ENCODE peak calls at places on chromosomes 6 and 20, in five cellular contexts. X is GM12878, C is H1, M is HepG2, B is NT2/D1. V is an unnamed sample.

GRCh38 chr6:157981132-157981394 is 600 bp upstream of the SYNJ2 start:
- DNase-seq in X (no peak), C (no peak), M (no peak), B (no peak), V (no peak)

GRCh38 chr6:79634491-79634890 is 3.4 kb downstream of the SH3BGRL2 start:
- DNase-seq in X (no peak), C (no peak), M (no peak), B (no peak), V (no peak)

GRCh38 chr6:170114956-170115855 is 175.7 kb downstream of the DLL1 start:
- DNase-seq in X (no peak), C (peak), M (no peak), B (no peak), V (no peak)

GRCh38 chr6:13710552-13711383 is 867 bp downstream of the RANBP9 start:
- DNase-seq in X (no peak), C (peak), M (peak), B (no peak), V (peak)

GRCh38 chr6:160084198-160084776 is 37.3 kb upstream of the SLC22A1 start:
- DNase-seq in X (no peak), C (no peak), M (no peak), B (no peak), V (no peak)

GRCh38 chr6:159691133-159691962 is 1.7 kb downstream of the SOD2 start:
- DNase-seq in X (peak), C (no peak), M (peak), B (no peak), V (peak)

GRCh38 chr20:59676126-59676876 is 72.0 kb downstream of the PHACTR3 start:
- DNase-seq in X (no peak), C (no peak), M (no peak), B (no peak), V (no peak)

GRCh38 chr20:62294516-62294915 is 8.3 kb upstream of the ADRM1 start:
- DNase-seq in X (peak), C (no peak), M (no peak), B (no peak), V (no peak)

GRCh38 chr6:148657053-148657452 is 89.8 kb upstream of the UST start:
- DNase-seq in X (no peak), C (no peak), M (no peak), B (no peak), V (no peak)

GRCh38 chr20:32990426-32990825 is 13.8 kb downstream of the SUN5 start:
- DNase-seq in X (no peak), C (no peak), M (no peak), B (no peak), V (no peak)

GRCh38 chr6:145310116-145310515 is 425.2 kb downstream of the EPM2A start:
- DNase-seq in X (no peak), C (no peak), M (no peak), B (no peak), V (no peak)

GRCh38 chr6:32074996-32075532 is 34.1 kb downstream of the TNXB start:
- DNase-seq in X (no peak), C (no peak), M (no peak), B (no peak), V (no peak)

GRCh38 chr20:50844430-50845100 is 49.7 kb downstream of the BCAS4 start:
- DNase-seq in X (peak), C (no peak), M (peak), B (no peak), V (no peak)

GRCh38 chr6:83976871-83977270 is 56.7 kb upstream of the MRAP2 start:
- DNase-seq in X (no peak), C (no peak), M (no peak), B (no peak), V (no peak)

GRCh38 chr6:115133790-115134189 is 791.0 kb upstream of the HS3ST5 start:
- DNase-seq in X (no peak), C (no peak), M (no peak), B (no peak), V (no peak)

GRCh38 chr6:133983099-133983939 is 30.3 kb downstream of the TBPL1 start:
- DNase-seq in X (no peak), C (no peak), M (peak), B (no peak), V (no peak)

GRCh38 chr6:150290429-150290828 is 78.4 kb upstream of the IYD start:
- DNase-seq in X (no peak), C (no peak), M (no peak), B (no peak), V (no peak)

GRCh38 chr20:25706793-25707192 is 10.1 kb upstream of the ZNF337 start:
- DNase-seq in X (no peak), C (no peak), M (no peak), B (no peak), V (no peak)

GRCh38 chr20:21074605-21075336 is 31.4 kb downstream of the LINC00237 start:
- DNase-seq in X (peak), C (no peak), M (no peak), B (no peak), V (no peak)

GRCh38 chr20:15289337-15289736 is 951.9 kb upstream of the FLRT3 start:
- DNase-seq in X (no peak), C (no peak), M (no peak), B (no peak), V (no peak)

GRCh38 chr6:4774715-4775590 is 1.3 kb upstream of the CDYL start:
- DNase-seq in X (no peak), C (peak), M (no peak), B (no peak), V (no peak)
- TF ChIP-seq SUZ12 in X (no peak), C (no peak), M (no peak), B (no peak), V (no peak)

GRCh38 chr6:105676837-105677236 is 274.0 kb upstream of the PREP start:
- DNase-seq in X (no peak), C (no peak), M (no peak), B (no peak), V (no peak)

GRCh38 chr6:105677671-105678475 is 275.0 kb upstream of the PREP start:
- DNase-seq in X (no peak), C (no peak), M (no peak), B (no peak), V (no peak)

GRCh38 chr6:105680131-105680530 is 277.2 kb upstream of the PREP start:
- DNase-seq in X (no peak), C (no peak), M (no peak), B (no peak), V (no peak)

GRCh38 chr6:105678516-105678915 is 275.6 kb upstream of the PREP start:
- DNase-seq in X (no peak), C (no peak), M (no peak), B (no peak), V (no peak)

DNA sequence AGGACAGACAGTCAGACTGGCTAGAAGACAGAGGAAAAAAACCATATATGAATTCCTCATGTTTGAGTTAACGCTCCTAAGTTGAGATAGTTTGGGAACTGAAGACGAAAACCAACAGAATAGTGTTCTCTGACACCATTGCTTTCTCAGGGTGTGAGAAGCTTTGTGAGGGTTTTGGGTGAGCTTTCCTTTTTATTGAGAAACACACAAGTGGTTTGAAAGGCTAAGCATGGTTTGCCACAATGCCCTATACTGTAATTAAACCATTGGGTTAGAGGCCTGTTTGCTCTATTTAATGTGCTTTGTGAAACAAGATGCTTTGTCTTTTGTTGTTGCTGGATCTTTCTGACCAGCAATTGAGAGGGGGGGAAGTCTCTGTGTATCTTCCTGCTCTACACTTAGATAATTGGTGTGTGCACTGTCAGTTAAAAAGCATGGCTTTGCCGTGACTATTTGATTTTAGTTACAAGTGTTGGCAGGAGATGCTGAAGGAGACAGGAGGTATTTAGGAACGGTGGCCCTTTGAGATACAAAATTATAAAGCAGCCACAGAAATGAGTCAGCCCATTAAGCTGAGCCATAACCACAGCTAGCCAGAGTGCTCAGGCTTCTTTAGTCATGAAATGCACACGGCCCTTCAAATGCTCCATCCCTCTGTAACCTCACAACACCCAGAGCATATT is 273.0 kb upstream of the PREP start:
- DNase-seq in X (no peak), C (no peak), M (no peak), B (no peak), V (no peak)
- TF ChIP-seq SUZ12 in X (no peak), C (no peak), M (no peak), B (no peak), V (no peak)

GRCh38 chr20:9514461-9515210 is at the start of gene LAMP5:
- DNase-seq in X (no peak), C (peak), M (no peak), B (peak), V (peak)
- TF ChIP-seq SUZ12 in X (peak), C (peak), M (no peak), B (no peak), V (no peak)

DNA sequence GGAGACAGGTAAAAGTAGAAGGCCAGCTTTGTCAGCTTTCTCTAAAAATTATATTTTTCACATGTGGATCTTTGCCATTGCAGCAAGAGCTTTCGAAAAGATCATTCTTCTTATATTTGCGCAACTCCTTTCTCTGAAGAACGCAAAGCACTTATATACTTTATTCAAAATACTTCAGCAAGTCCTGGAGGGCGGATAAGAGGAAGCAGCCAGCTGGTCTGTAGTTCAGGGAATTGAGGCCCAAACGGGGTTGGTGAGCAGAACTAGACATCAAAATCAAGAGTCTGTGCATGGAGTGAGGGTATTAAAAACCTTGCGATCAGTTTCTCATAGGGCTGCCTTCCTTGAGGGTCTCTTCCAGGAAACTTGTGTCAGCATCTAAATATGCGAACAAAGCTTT is 182.3 kb downstream of the DTNBP1 start:
- DNase-seq in X (no peak), C (no peak), M (no peak), B (no peak), V (no peak)
- TF ChIP-seq SUZ12 in X (no peak), C (no peak), M (no peak), B (no peak), V (no peak)

DNA sequence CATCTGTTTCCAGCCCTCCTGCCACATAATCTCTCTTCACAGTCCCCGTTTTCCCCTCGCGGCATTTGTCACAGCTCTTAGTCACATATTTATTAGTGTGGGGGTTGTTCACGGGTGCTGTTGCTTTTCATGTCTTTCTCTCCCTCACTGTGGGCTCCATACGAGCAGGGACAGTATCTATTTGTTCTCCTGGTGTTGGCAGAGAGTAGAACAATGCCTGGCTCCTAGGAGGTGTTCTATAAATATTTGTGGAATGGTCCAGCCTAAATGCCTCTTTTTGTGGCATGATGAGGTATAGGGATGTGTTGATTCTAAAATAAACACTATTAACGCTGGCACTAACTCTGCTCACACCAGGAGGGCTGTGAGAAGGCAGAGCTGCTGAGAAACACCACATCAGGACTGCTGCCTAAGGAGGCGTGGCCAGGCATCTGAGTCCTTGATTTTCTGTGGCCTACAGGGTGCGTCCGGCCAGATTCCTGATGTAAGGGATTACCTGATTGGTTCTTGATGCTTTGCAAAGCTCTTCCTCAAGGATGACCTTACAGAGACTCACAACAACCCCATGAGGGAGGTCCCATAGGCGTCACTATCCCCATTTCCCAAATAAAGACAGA is 219.8 kb upstream of the ARID1B start:
- DNase-seq in X (no peak), C (no peak), M (peak), B (peak), V (peak)
- TF ChIP-seq SUZ12 in X (no peak), C (no peak), M (no peak), B (no peak), V (no peak)

GRCh38 chr6:142968601-142969000 is 23.6 kb upstream of the HIVEP2 start:
- DNase-seq in X (no peak), C (no peak), M (no peak), B (no peak), V (no peak)

GRCh38 chr6:142960098-142960497 is 15.1 kb upstream of the HIVEP2 start:
- DNase-seq in X (no peak), C (no peak), M (no peak), B (no peak), V (no peak)

GRCh38 chr6:142966294-142966693 is 21.3 kb upstream of the HIVEP2 start:
- DNase-seq in X (no peak), C (no peak), M (no peak), B (no peak), V (no peak)

GRCh38 chr6:142965164-142965563 is 20.2 kb upstream of the HIVEP2 start:
- DNase-seq in X (no peak), C (no peak), M (no peak), B (no peak), V (no peak)
- TF ChIP-seq SUZ12 in X (no peak), C (no peak), M (no peak), B (no peak), V (no peak)

GRCh38 chr6:122736606-122737005 is 42.9 kb upstream of the FABP7 start:
- DNase-seq in X (no peak), C (no peak), M (no peak), B (no peak), V (no peak)
- TF ChIP-seq SUZ12 in X (no peak), C (no peak), M (no peak), B (no peak), V (no peak)

V was measured in HEK293T.